ENCODE peak calls at places on chromosomes 12 and 14, in four cellular contexts. One of them, this sample, is unnamed.

GRCh38 chr14:72699852-72700257 is 194.0 kb downstream of the DPF3 start:
- DNase-seq in SW480: no peak
- DNase-seq in transverse colon: no peak
- DNase-seq in choroid plexus epithelial cell: peak; percentile 62
- DNase-seq in this sample: peak; percentile 99

GRCh38 chr14:104268725-104269436 is 130.5 kb downstream of the KIF26A start:
- DNase-seq in SW480: no peak
- DNase-seq in transverse colon: peak; percentile 4
- DNase-seq in choroid plexus epithelial cell: no peak
- DNase-seq in this sample: no peak

GRCh38 chr12:12070674-12071661 is at the start of gene BCL2L14:
- DNase-seq in SW480: no peak
- DNase-seq in transverse colon: peak; percentile 46
- DNase-seq in choroid plexus epithelial cell: no peak
- DNase-seq in this sample: no peak

GRCh38 chr12:123089631-123090353 is 61.1 kb downstream of the PITPNM2 start:
- DNase-seq in SW480: peak; percentile 93
- DNase-seq in transverse colon: no peak
- DNase-seq in choroid plexus epithelial cell: peak; percentile 95
- DNase-seq in this sample: peak; percentile 95

GRCh38 chr14:20400965-20401593 is 12.2 kb downstream of the TEP1 start:
- DNase-seq in SW480: peak; percentile 60
- DNase-seq in transverse colon: no peak
- DNase-seq in choroid plexus epithelial cell: no peak
- DNase-seq in this sample: no peak

GRCh38 chr12:121181181-121181580 is 28.7 kb upstream of the P2RX4 start:
- DNase-seq in SW480: no peak
- DNase-seq in transverse colon: no peak
- DNase-seq in choroid plexus epithelial cell: peak; percentile 61
- DNase-seq in this sample: peak; percentile 59

GRCh38 chr12:98635657-98636323 is 8.8 kb downstream of the IKBIP start:
- DNase-seq in SW480: peak; percentile 46
- DNase-seq in transverse colon: no peak
- DNase-seq in choroid plexus epithelial cell: peak; percentile 82
- DNase-seq in this sample: peak; percentile 76

GRCh38 chr14:77709412-77709811 is 1.5 kb downstream of the SLIRP start:
- DNase-seq in SW480: no peak
- DNase-seq in transverse colon: no peak
- DNase-seq in choroid plexus epithelial cell: no peak
- DNase-seq in this sample: no peak

GRCh38 chr14:49861923-49862673 is 9.5 kb upstream of the NEMF start:
- DNase-seq in SW480: peak; percentile 82
- DNase-seq in transverse colon: peak; percentile 88
- DNase-seq in choroid plexus epithelial cell: peak; percentile 94
- DNase-seq in this sample: peak; percentile 94

GRCh38 chr12:2198088-2198501 is 145.3 kb downstream of the CACNA1C start:
- DNase-seq in SW480: peak; percentile 92
- DNase-seq in transverse colon: no peak
- DNase-seq in choroid plexus epithelial cell: peak; percentile 71
- DNase-seq in this sample: no peak

GRCh38 chr12:105825141-105825540 is 313.6 kb downstream of the NUAK1 start:
- DNase-seq in SW480: no peak
- DNase-seq in transverse colon: no peak
- DNase-seq in choroid plexus epithelial cell: no peak
- DNase-seq in this sample: no peak

GRCh38 chr12:31896514-31897039 is 62.6 kb upstream of the RESF1 start:
- DNase-seq in SW480: no peak
- DNase-seq in transverse colon: peak; percentile 73
- DNase-seq in choroid plexus epithelial cell: peak; percentile 99
- DNase-seq in this sample: peak; percentile 86